ENCODE peak calls at places on chromosomes 2 and 18, in six cellular contexts. R is transverse colon, Q is mammary epithelial cell, W is dorsolateral prefrontal cortex, O is progenitor cell of endocrine pancreas, L is sigmoid colon. Y is an unnamed sample.

GRCh38 chr2:148680462-148680861 is 35.9 kb downstream of the EPC2 start:
- DNase-seq in R (no peak), Q (no peak), W (no peak), O (no peak), L (no peak), Y (no peak)

GRCh38 chr2:229780856-229781773 is 66.8 kb upstream of the DNER start:
- DNase-seq in R (no peak), Q (peak; percentile 31), W (no peak), O (no peak), L (no peak), Y (no peak)

GRCh38 chr2:147045113-147045512 is 799.7 kb upstream of the ACVR2A start:
- DNase-seq in R (peak; percentile 60), Q (peak; percentile 69), W (peak; percentile 55), O (peak; percentile 39), L (no peak), Y (no peak)

GRCh38 chr2:212154392-212154791 is 384.2 kb downstream of the ERBB4 start:
- DNase-seq in R (no peak), Q (peak; percentile 36), W (no peak), O (no peak), L (no peak), Y (no peak)

GRCh38 chr2:198203306-198203705 is 398.9 kb downstream of the PLCL1 start:
- DNase-seq in R (peak; percentile 12), Q (peak; percentile 24), W (no peak), O (no peak), L (no peak), Y (no peak)

GRCh38 chr2:191226196-191226595 is 19.0 kb upstream of the MYO1B start:
- DNase-seq in R (no peak), Q (no peak), W (no peak), O (no peak), L (no peak), Y (no peak)

GRCh38 chr2:118310016-118310877 is 222.0 kb downstream of the INSIG2 start:
- DNase-seq in R (peak; percentile 13), Q (no peak), W (peak; percentile 41), O (no peak), L (no peak), Y (no peak)

GRCh38 chr18:10851824-10852225 is 297.5 kb downstream of the PIEZO2 start:
- DNase-seq in R (no peak), Q (peak; percentile 10), W (no peak), O (no peak), L (no peak), Y (no peak)

GRCh38 chr2:68980956-68981355 is 6.5 kb downstream of the GKN1 start:
- DNase-seq in R (no peak), Q (peak; percentile 55), W (no peak), O (no peak), L (no peak), Y (no peak)

GRCh38 chr2:157184161-157184910 is 73.2 kb upstream of the GALNT5 start:
- DNase-seq in R (no peak), Q (peak; percentile 68), W (no peak), O (no peak), L (no peak), Y (no peak)

GRCh38 chr2:18703555-18703954 is 114.2 kb upstream of the NT5C1B start:
- DNase-seq in R (no peak), Q (no peak), W (no peak), O (no peak), L (no peak), Y (no peak)

GRCh38 chr2:203817147-203817546 is 50.4 kb upstream of the CTLA4 start:
- DNase-seq in R (no peak), Q (no peak), W (no peak), O (no peak), L (no peak), Y (no peak)

GRCh38 chr2:44615950-44616518 is 254.3 kb downstream of the CAMKMT start:
- DNase-seq in R (no peak), Q (no peak), W (no peak), O (no peak), L (no peak), Y (no peak)

GRCh38 chr2:187879491-187879890 is 325.3 kb upstream of the TFPI start:
- DNase-seq in R (no peak), Q (no peak), W (no peak), O (no peak), L (no peak), Y (no peak)

GRCh38 chr2:171878481-171878993 is 15.5 kb downstream of the SLC25A12 start:
- DNase-seq in R (no peak), Q (peak; percentile 75), W (no peak), O (no peak), L (no peak), Y (no peak)

GRCh38 chr2:1405967-1406366 is 7.3 kb upstream of the TPO start:
- DNase-seq in R (no peak), Q (no peak), W (no peak), O (no peak), L (no peak), Y (no peak)

GRCh38 chr2:119240311-119241204 is 16.9 kb downstream of the STEAP3 start:
- DNase-seq in R (peak; percentile 60), Q (peak; percentile 81), W (no peak), O (no peak), L (no peak), Y (no peak)

GRCh38 chr2:169620509-169620908 is 36.4 kb downstream of the PPIG start:
- DNase-seq in R (no peak), Q (no peak), W (no peak), O (no peak), L (no peak), Y (no peak)

GRCh38 chr2:145038041-145038525 is 518.2 kb upstream of the ZEB2 start:
- DNase-seq in R (no peak), Q (no peak), W (peak; percentile 48), O (no peak), L (peak; percentile 55), Y (no peak)

GRCh38 chr18:24995056-24995455 is 356.9 kb downstream of the ZNF521 start:
- DNase-seq in R (no peak), Q (peak; percentile 88), W (no peak), O (no peak), L (no peak), Y (no peak)

DNA sequence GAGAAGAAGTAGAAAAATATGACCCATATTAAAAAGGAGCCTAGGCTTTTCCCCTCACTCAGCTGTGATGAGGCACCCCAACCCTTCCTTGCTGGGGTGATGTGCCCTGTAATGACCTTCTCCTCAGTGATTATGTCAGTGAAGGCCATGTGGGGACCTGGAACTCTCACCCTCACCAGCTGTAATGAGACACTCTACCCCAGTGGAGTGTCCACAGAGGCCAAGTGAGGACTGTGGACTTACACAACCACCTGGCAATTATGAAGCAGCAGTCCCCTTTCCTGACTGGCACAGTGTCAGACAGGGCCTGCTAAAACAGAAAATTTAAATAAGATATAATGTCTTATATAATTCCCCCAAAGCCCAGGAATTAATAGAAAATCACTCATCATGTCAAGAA is 54.2 kb downstream of the SEMA4F start:
- DNase-seq in R (no peak), Q (no peak), W (no peak), O (no peak), L (no peak), Y (no peak)
- TF ChIP-seq CTCF in R (no peak), Q (no peak), W (no peak), O (no peak), L (no peak), Y (no peak)

DNA sequence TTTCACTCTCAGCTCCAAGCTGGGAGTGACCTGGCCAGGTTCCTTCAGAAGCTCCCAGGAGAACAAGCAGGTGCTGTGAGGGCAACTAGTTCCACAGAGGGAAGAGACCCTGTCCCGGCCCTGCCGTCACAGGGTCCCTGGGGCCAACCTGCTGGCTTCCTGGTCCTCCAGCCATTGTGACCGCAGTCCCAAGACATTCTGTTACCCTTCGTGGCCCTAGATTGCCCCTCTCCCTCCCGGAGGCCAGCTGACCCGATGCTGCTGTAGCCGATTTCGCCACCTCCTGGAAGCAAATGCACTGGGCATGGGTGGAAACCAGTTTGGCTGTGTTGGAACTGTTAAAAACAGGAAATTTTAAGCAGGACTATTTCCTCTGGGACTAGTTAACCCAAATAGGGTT is 55.4 kb downstream of the EPAS1 start:
- DNase-seq in R (no peak), Q (no peak), W (no peak), O (no peak), L (no peak), Y (no peak)
- TF ChIP-seq CTCF in R (no peak), Q (peak; percentile 15), W (no peak), O (no peak), L (no peak), Y (peak; percentile 35)

DNA sequence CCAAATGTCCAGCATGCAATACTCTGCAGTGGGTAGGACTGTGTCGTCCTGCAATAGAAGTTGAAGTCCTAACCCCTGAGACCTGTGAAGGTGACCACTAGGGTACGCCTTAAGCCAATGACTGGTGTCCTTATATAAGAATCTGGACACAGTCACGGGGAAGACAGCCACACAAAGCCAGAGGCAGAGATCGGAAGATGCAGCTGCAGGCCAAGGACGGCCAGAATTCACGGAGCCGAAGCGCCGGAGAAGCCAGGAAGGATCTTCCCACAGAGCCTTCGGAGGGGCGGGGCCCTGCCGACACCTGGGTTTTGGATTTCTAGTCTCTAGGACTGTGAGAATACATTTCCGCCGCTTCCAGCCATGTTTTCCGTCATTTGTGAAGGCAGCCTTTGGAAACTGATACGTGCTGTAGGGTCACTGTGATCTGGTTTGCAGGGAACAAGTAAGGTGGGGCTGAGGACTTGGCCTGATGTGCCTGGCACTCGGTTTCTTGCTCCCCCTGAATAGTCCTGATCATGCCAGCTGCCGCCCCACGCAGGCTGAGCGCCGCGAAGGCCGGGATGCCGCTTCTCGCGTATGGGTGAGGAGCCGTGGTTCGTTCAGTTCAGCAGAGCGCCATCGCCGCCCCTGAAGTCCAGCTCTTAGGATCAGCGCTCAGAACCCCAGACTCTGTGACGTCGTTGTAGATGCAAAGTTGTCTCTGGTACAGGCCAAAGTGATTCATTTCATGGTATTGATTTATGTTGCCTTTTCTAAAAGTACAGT is 38.7 kb downstream of the PTGR3 start:
- DNase-seq in R (no peak), Q (no peak), W (no peak), O (no peak), L (no peak), Y (no peak)
- TF ChIP-seq CTCF in R (no peak), Q (no peak), W (no peak), O (no peak), L (no peak), Y (no peak)

GRCh38 chr2:201781583-201782051 is 884 bp upstream of the ALS2 start:
- DNase-seq in R (no peak), Q (no peak), W (peak; percentile 42), O (no peak), L (peak; percentile 69), Y (no peak)
- TF ChIP-seq CTCF in R (no peak), Q (no peak), W (no peak), O (no peak), L (no peak), Y (no peak)

DNA sequence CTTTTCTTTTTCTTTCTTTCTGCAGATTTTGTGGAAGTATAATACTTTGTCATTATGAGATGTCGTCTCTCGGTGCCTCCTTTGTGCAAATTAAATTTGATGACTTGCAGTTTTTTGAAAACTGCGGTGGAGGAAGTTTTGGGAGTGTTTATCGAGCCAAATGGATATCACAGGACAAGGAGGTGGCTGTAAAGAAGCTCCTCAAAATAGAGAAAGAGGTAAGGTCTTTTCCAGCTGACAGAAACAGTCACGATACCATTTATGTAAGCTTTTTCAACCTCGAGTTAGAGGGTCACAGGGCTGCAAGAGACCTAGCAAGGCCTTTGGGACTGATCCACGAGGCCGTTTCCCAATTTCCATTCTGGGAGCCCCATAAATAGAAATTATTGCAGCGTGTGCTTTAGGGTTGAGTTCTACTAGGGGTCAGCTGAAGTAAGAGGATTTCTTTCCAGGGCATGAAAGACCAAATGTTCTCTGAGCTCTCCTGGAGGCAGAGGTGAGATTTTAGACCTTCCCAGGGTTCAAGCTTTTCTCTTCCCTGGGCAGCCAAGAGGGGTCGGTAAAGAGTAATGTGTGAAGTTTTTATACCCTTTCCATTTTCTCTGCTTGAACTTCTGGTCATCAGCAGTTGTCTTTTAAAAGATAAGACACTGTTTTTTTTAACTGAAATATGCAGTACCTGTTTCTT is 15.5 kb downstream of the MAP3K20 start:
- DNase-seq in R (no peak), Q (no peak), W (no peak), O (no peak), L (peak; percentile 84), Y (no peak)
- TF ChIP-seq CTCF in R (no peak), Q (peak; percentile 33), W (no peak), O (no peak), L (no peak), Y (peak; percentile 53)